ENCODE peak calls at places on chromosomes 6 and 20, in six cellular contexts. D, T, S, P, E and I are unnamed samples.

GRCh38 chr20:38497246-38497645 is 24.6 kb downstream of the RALGAPB start:
- DNase-seq in S (no peak), T (no peak), D (no peak), P (no peak), E (no peak), I (no peak)

GRCh38 chr6:57173056-57173885 is 1.1 kb downstream of the BAG2 start:
- DNase-seq in D (no peak), P (no peak), T (peak), E (peak), S (no peak), I (peak)

GRCh38 chr20:44495257-44495656 is 19.6 kb downstream of the TTPAL start:
- DNase-seq in T (no peak), E (peak), S (no peak), P (no peak), D (no peak), I (no peak)

GRCh38 chr6:130997061-130997753 is 65.8 kb downstream of the EPB41L2 start:
- DNase-seq in S (no peak), E (peak), P (no peak), D (no peak), T (no peak), I (no peak)

GRCh38 chr6:115986026-115986425 is 74.7 kb downstream of the FRK start:
- DNase-seq in E (no peak), T (no peak), D (no peak), S (no peak), P (no peak), I (no peak)

GRCh38 chr20:33697129-33697528 is 10.9 kb upstream of the E2F1 start:
- DNase-seq in P (no peak), D (peak), S (no peak), T (no peak), E (peak), I (no peak)

GRCh38 chr6:43887340-43887858 is 117.4 kb downstream of the VEGFA start:
- DNase-seq in T (no peak), E (no peak), S (no peak), P (no peak), D (no peak), I (no peak)

GRCh38 chr6:33075568-33076405 is at the start of gene HLA-DPB1:
- DNase-seq in T (peak), P (no peak), E (peak), D (no peak), S (no peak), I (peak)

GRCh38 chr6:169155481-169155880 is 98.2 kb downstream of the THBS2 start:
- DNase-seq in P (no peak), E (no peak), S (no peak), D (no peak), T (no peak), I (no peak)

GRCh38 chr6:148750826-148751225 is 4.0 kb downstream of the UST start:
- DNase-seq in T (no peak), P (peak), E (peak), D (no peak), S (no peak), I (no peak)

GRCh38 chr6:18102783-18103509 is 19.5 kb downstream of the NHLRC1 start:
- DNase-seq in T (no peak), D (no peak), S (no peak), E (no peak), P (no peak), I (no peak)

GRCh38 chr6:63245420-63245819 is 34.2 kb downstream of the FKBP1C start:
- DNase-seq in S (no peak), P (no peak), T (no peak), D (no peak), E (no peak), I (no peak)

GRCh38 chr6:43284986-43285385 is 13.1 kb upstream of the SLC22A7 start:
- DNase-seq in P (no peak), D (no peak), S (no peak), E (no peak), T (no peak), I (peak)

GRCh38 chr6:41692080-41692675 is 43.2 kb downstream of the TFEB start:
- DNase-seq in S (no peak), E (no peak), T (no peak), D (no peak), P (no peak), I (no peak)

GRCh38 chr6:90375681-90376439 is 79.2 kb upstream of the BACH2 start:
- DNase-seq in T (no peak), P (no peak), E (peak), S (no peak), D (no peak), I (no peak)

GRCh38 chr6:21846541-21847451 is 253.2 kb downstream of the SOX4 start:
- DNase-seq in P (no peak), T (peak), D (no peak), E (no peak), S (peak), I (no peak)

GRCh38 chr20:61253264-61253639 is 1.2 kb downstream of the CDH4 start:
- DNase-seq in E (no peak), P (no peak), D (no peak), S (peak), T (no peak), I (peak)

GRCh38 chr6:6688283-6688682 is 99.8 kb downstream of the LY86 start:
- DNase-seq in S (no peak), P (no peak), E (peak), T (peak), D (no peak), I (no peak)

GRCh38 chr20:14445310-14445709 is 107.9 kb upstream of the FLRT3 start:
- DNase-seq in E (peak), P (no peak), T (no peak), S (no peak), D (no peak), I (no peak)

GRCh38 chr6:80333342-80333741 is 226.9 kb downstream of the BCKDHB start:
- DNase-seq in E (no peak), S (no peak), D (no peak), P (no peak), T (no peak), I (no peak)

DNA sequence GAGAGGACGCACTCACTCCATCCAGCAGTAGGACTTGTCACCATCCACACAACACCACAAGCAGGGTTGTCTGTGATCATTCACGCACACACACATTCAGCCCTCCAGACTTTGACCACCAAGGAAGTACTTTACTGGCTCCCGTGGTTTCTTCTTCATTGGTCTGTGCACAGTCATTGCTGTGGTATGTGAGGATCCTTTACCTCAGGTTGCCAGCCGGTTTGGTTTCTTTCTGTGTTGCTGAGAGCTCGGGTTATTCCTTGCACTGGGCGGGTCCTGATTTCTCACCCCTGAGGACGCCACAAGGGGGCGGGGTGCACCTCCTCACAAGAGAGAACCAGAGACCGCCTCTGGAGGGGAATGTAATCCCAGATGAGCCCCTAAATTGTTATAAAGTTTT is 11.2 kb downstream of the SLC35A1 start:
- DNase-seq in P (no peak), T (peak), D (no peak), E (no peak), S (peak), I (no peak)
- TF ChIP-seq CTCF in P (no peak), T (peak), D (no peak), E (no peak), S (no peak), I (no peak)

DNA sequence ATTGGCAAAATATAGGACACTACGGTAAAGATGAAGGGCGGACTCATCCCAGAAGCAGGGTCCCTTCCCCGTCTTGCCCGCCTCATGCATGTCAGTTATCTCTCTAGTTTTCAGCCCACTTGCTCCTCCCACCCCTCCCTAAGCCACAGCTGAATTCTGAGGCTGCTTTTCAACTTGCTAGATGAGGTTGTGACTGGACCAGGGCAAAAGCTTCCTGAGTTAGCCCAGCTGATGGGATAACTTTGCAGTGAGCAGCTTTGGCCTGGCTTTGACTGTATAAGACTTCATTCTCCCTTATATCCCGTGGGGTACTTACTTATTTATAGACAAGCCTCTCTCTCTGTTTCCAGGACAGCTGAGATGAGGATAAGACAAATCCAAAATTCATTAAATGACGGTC is 23.2 kb downstream of the GHRH start:
- DNase-seq in S (no peak), P (peak), T (no peak), D (no peak), E (no peak), I (no peak)
- TF ChIP-seq CTCF in S (no peak), P (no peak), T (no peak), D (no peak), E (no peak), I (no peak)

GRCh38 chr20:50118203-50118602 is 5.3 kb upstream of the UBE2V1 start:
- DNase-seq in E (no peak), P (no peak), S (no peak), D (no peak), T (no peak), I (no peak)

GRCh38 chr20:50121858-50122271 is 8.9 kb upstream of the UBE2V1 start:
- DNase-seq in T (no peak), E (peak), D (no peak), S (no peak), P (no peak), I (no peak)

GRCh38 chr20:50122763-50123162 is 9.8 kb upstream of the UBE2V1 start:
- DNase-seq in D (no peak), S (no peak), E (no peak), T (no peak), P (no peak), I (no peak)

GRCh38 chr20:50123418-50123817 is 10.5 kb upstream of the UBE2V1 start:
- DNase-seq in S (no peak), E (no peak), D (no peak), P (no peak), T (no peak), I (no peak)

GRCh38 chr20:50120935-50121693 is 8.2 kb upstream of the UBE2V1 start:
- DNase-seq in E (peak), T (peak), P (peak), D (peak), S (peak), I (peak)
- TF ChIP-seq CTCF in E (peak), T (peak), P (peak), D (peak), S (peak), I (peak)

GRCh38 chr6:151205971-151206600 is 33.7 kb upstream of the AKAP12 start:
- DNase-seq in D (no peak), P (no peak), S (no peak), E (peak), T (no peak), I (no peak)
- TF ChIP-seq CTCF in D (no peak), P (no peak), S (no peak), E (no peak), T (no peak), I (no peak)

GRCh38 chr20:20665200-20665599 is 47.2 kb downstream of the RALGAPA2 start:
- DNase-seq in D (no peak), S (no peak), E (no peak), T (no peak), P (no peak), I (no peak)

GRCh38 chr20:20665933-20666332 is 46.5 kb downstream of the RALGAPA2 start:
- DNase-seq in D (no peak), E (no peak), T (no peak), S (no peak), P (no peak), I (no peak)

GRCh38 chr20:20666359-20666758 is 46.1 kb downstream of the RALGAPA2 start:
- DNase-seq in D (no peak), T (no peak), S (no peak), P (no peak), E (no peak), I (no peak)

GRCh38 chr20:20663841-20664240 is 48.6 kb downstream of the RALGAPA2 start:
- DNase-seq in T (no peak), E (no peak), D (no peak), P (no peak), S (no peak), I (no peak)

DNA sequence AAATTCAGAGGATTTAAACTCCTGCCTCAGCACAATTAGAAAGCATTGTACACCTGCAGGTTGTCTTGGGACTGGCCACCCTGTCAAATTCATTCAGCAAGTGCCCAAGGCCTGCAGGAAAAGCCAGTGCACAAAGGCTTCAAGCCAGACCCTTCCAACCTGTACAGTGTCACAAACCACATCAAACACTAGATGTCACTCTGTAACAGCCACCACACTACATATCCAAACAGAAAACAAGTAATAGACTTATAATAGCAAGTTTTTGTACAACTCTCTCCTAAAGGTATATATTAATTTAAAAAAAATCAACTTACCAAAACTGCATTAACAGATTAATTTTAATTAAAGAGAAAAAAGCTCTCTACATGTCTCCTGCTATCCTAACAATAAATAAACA is 47.6 kb downstream of the RALGAPA2 start:
- DNase-seq in S (no peak), D (no peak), E (peak), P (no peak), T (peak), I (peak)
- TF ChIP-seq CTCF in S (no peak), D (no peak), E (peak), P (peak), T (peak), I (peak)

DNA sequence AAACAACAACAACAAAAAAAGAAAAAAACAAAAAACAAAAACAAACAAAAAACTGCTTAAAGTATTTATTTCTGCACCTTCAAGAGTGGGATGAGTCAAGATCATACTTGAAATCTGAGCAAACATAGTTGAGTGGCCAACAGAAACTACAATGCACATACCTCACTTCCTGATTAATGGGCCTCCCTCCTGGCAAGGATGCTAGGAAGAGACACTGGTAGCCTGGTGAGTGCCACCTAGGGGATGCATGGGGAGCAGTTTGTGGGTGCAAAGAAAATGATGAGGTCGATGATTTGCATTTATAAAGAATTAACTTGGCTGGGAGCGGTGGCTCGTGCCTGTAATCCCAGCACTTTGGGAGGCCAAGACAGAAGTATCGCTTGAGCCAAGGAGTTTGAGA is 808.1 kb downstream of the MAFB start:
- DNase-seq in D (no peak), E (peak), T (peak), P (no peak), S (no peak), I (no peak)
- TF ChIP-seq CTCF in D (no peak), E (peak), T (peak), P (no peak), S (no peak), I (no peak)

GRCh38 chr6:4844108-4844507 is 67.9 kb downstream of the CDYL start:
- DNase-seq in S (peak), T (no peak), D (no peak), E (no peak), P (no peak), I (no peak)
- TF ChIP-seq CTCF in S (peak), T (peak), D (no peak), E (no peak), P (no peak), I (peak)